ENCODE peak calls at places on chromosome 5, in seven cellular contexts. One of them, this sample, is unnamed.

GRCh38 chr5:142777108-142777507 is 6.9 kb downstream of the ARHGAP26 start:
- DNase-seq in AG04450: no peak
- DNase-seq in HFF-Myc: no peak
- DNase-seq in fibroblast of pulmonary artery: no peak
- DNase-seq in heart left ventricle: no peak
- DNase-seq in RWPE1: no peak
- DNase-seq in AG10803: no peak
- DNase-seq in this sample: no peak

GRCh38 chr5:132019857-132020555 is 8.5 kb upstream of the ACSL6 start:
- DNase-seq in AG04450: no peak
- DNase-seq in heart left ventricle: no peak
- DNase-seq in fibroblast of pulmonary artery: no peak
- DNase-seq in HFF-Myc: no peak
- DNase-seq in AG10803: no peak
- DNase-seq in RWPE1: no peak
- DNase-seq in this sample: no peak

GRCh38 chr5:79560774-79561524 is 47.0 kb upstream of the HOMER1 start:
- DNase-seq in fibroblast of pulmonary artery: peak; percentile 46
- DNase-seq in heart left ventricle: no peak
- DNase-seq in AG04450: no peak
- DNase-seq in AG10803: peak; percentile 63
- DNase-seq in RWPE1: peak; percentile 31
- DNase-seq in HFF-Myc: no peak
- DNase-seq in this sample: no peak

GRCh38 chr5:142313275-142313674 is 11.5 kb downstream of the SPRY4 start:
- DNase-seq in HFF-Myc: no peak
- DNase-seq in fibroblast of pulmonary artery: no peak
- DNase-seq in heart left ventricle: no peak
- DNase-seq in RWPE1: no peak
- DNase-seq in AG10803: no peak
- DNase-seq in AG04450: no peak
- DNase-seq in this sample: no peak

GRCh38 chr5:176361437-176362097 is at the start of gene KIAA1191:
- DNase-seq in HFF-Myc: peak; percentile 56
- DNase-seq in fibroblast of pulmonary artery: peak; percentile 90
- DNase-seq in heart left ventricle: peak; percentile 96
- DNase-seq in RWPE1: peak; percentile 92
- DNase-seq in AG10803: peak; percentile 89
- DNase-seq in AG04450: peak; percentile 63
- DNase-seq in this sample: peak; percentile 91

GRCh38 chr5:6462671-6463070 is 14.0 kb downstream of the UBE2QL1 start:
- DNase-seq in AG04450: no peak
- DNase-seq in fibroblast of pulmonary artery: no peak
- DNase-seq in HFF-Myc: no peak
- DNase-seq in AG10803: no peak
- DNase-seq in heart left ventricle: no peak
- DNase-seq in RWPE1: no peak
- DNase-seq in this sample: no peak

GRCh38 chr5:131384616-131385214 is 120.9 kb downstream of the CDC42SE2 start:
- DNase-seq in RWPE1: no peak
- DNase-seq in HFF-Myc: no peak
- DNase-seq in fibroblast of pulmonary artery: no peak
- DNase-seq in AG10803: no peak
- DNase-seq in heart left ventricle: no peak
- DNase-seq in AG04450: no peak
- DNase-seq in this sample: no peak

GRCh38 chr5:139747583-139748504 is 47.8 kb upstream of the PSD2 start:
- DNase-seq in heart left ventricle: peak; percentile 56
- DNase-seq in RWPE1: no peak
- DNase-seq in AG04450: no peak
- DNase-seq in HFF-Myc: no peak
- DNase-seq in fibroblast of pulmonary artery: no peak
- DNase-seq in AG10803: peak; percentile 45
- DNase-seq in this sample: no peak

GRCh38 chr5:126398791-126399190 is 24.4 kb upstream of the GRAMD2B start:
- DNase-seq in fibroblast of pulmonary artery: no peak
- DNase-seq in RWPE1: no peak
- DNase-seq in AG10803: peak; percentile 45
- DNase-seq in AG04450: no peak
- DNase-seq in heart left ventricle: no peak
- DNase-seq in HFF-Myc: no peak
- DNase-seq in this sample: no peak

DNA sequence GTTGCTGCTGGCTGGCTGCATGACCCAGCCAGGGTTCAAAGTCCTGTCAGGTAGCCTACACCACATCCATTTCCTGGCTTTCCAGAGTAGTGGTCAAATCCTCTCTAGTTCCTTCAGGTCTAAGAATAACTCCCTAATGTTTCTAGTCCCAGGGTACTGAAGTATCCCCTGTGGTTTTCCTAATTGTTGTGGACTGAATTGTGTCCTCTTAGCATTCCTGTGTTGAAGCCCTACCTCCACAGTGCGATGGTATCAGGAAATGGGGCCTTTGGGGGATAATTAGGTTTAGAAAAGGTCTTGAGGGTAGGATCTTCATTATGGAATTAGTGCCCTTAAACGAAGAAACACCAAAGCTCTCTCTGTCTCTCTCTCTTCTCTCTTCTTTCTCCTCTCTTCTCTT is 191.8 kb upstream of the CCNG1 start:
- DNase-seq in heart left ventricle: no peak
- DNase-seq in AG10803: no peak
- DNase-seq in HFF-Myc: no peak
- DNase-seq in fibroblast of pulmonary artery: no peak
- DNase-seq in RWPE1: no peak
- DNase-seq in AG04450: no peak
- DNase-seq in this sample: no peak
- TF ChIP-seq CTCF in heart left ventricle: no peak
- TF ChIP-seq CTCF in AG10803: no peak
- TF ChIP-seq CTCF in HFF-Myc: no peak
- TF ChIP-seq CTCF in fibroblast of pulmonary artery: no peak
- TF ChIP-seq CTCF in RWPE1: no peak
- TF ChIP-seq CTCF in AG04450: no peak
- TF ChIP-seq CTCF in this sample: no peak

GRCh38 chr5:56813302-56813701 is 2.0 kb upstream of the MAP3K1 start:
- DNase-seq in fibroblast of pulmonary artery: no peak
- DNase-seq in AG10803: no peak
- DNase-seq in AG04450: no peak
- DNase-seq in heart left ventricle: no peak
- DNase-seq in RWPE1: no peak
- DNase-seq in HFF-Myc: no peak
- DNase-seq in this sample: no peak

GRCh38 chr5:56815657-56816545 is 552 bp downstream of the MAP3K1 start:
- DNase-seq in heart left ventricle: peak; percentile 48
- DNase-seq in fibroblast of pulmonary artery: peak; percentile 42
- DNase-seq in AG10803: peak; percentile 40
- DNase-seq in AG04450: no peak
- DNase-seq in RWPE1: peak; percentile 70
- DNase-seq in HFF-Myc: no peak
- DNase-seq in this sample: peak; percentile 47

GRCh38 chr5:56816546-56817081 is 1.3 kb downstream of the MAP3K1 start:
- DNase-seq in AG04450: no peak
- DNase-seq in AG10803: peak; percentile 52
- DNase-seq in RWPE1: peak; percentile 59
- DNase-seq in fibroblast of pulmonary artery: peak; percentile 49
- DNase-seq in heart left ventricle: peak; percentile 50
- DNase-seq in HFF-Myc: no peak
- DNase-seq in this sample: peak; percentile 66

GRCh38 chr5:56814361-56814962 is 887 bp upstream of the MAP3K1 start:
- DNase-seq in heart left ventricle: peak; percentile 43
- DNase-seq in fibroblast of pulmonary artery: no peak
- DNase-seq in HFF-Myc: no peak
- DNase-seq in AG10803: no peak
- DNase-seq in RWPE1: peak; percentile 15
- DNase-seq in AG04450: no peak
- DNase-seq in this sample: peak; percentile 27

DNA sequence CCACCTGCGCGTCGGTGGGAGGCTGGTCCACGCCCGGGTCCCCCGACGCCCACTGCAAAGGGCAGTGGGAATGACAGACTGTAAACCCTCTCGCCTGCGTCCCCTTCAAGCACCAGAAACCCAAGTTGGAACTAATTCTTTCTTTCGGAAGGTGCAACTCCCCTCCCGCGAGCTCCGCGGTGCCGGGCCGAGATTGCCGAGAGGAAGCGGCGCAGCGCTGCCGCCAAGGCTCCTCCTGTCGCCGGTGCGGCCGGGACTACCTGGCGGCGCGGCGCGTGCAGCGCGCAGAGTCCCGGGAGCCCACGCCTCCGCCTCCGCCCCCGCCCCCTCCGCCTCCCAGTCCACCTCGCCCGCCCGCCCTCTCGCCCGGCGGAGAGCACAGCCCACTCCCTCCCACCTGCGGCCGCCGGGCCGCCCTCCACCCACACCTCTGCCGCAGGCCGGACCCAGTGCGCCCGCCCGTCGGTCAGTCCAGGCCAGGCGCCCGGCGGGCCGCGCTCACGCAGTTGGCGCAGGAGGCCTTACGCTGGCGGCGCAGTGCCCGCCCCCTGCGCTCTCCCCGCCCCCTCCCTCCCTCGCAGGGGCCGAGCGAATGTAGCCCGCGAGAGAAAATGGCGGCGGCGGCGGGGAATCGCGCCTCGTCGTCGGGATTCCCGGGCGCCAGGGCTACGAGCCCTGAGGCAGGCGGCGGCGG is at the start of gene MAP3K1:
- DNase-seq in fibroblast of pulmonary artery: peak; percentile 74
- DNase-seq in AG04450: no peak
- DNase-seq in RWPE1: peak; percentile 89
- DNase-seq in heart left ventricle: peak; percentile 83
- DNase-seq in AG10803: peak; percentile 54
- DNase-seq in HFF-Myc: peak; percentile 27
- DNase-seq in this sample: peak; percentile 89
- TF ChIP-seq CTCF in fibroblast of pulmonary artery: no peak
- TF ChIP-seq CTCF in AG04450: no peak
- TF ChIP-seq CTCF in RWPE1: no peak
- TF ChIP-seq CTCF in heart left ventricle: no peak
- TF ChIP-seq CTCF in AG10803: no peak
- TF ChIP-seq CTCF in HFF-Myc: no peak
- TF ChIP-seq CTCF in this sample: no peak

GRCh38 chr5:61139931-61140330 is 22.3 kb downstream of the SMIM15 start:
- DNase-seq in heart left ventricle: no peak
- DNase-seq in AG04450: no peak
- DNase-seq in fibroblast of pulmonary artery: no peak
- DNase-seq in HFF-Myc: no peak
- DNase-seq in AG10803: no peak
- DNase-seq in RWPE1: no peak
- DNase-seq in this sample: no peak

GRCh38 chr5:61139094-61139873 is 23.0 kb downstream of the SMIM15 start:
- DNase-seq in AG10803: no peak
- DNase-seq in heart left ventricle: no peak
- DNase-seq in AG04450: no peak
- DNase-seq in fibroblast of pulmonary artery: peak; percentile 15
- DNase-seq in RWPE1: no peak
- DNase-seq in HFF-Myc: no peak
- DNase-seq in this sample: no peak
- TF ChIP-seq CTCF in AG10803: peak; percentile 32
- TF ChIP-seq CTCF in heart left ventricle: no peak
- TF ChIP-seq CTCF in AG04450: peak; percentile 36
- TF ChIP-seq CTCF in fibroblast of pulmonary artery: peak; percentile 46
- TF ChIP-seq CTCF in RWPE1: no peak
- TF ChIP-seq CTCF in HFF-Myc: peak; percentile 37
- TF ChIP-seq CTCF in this sample: no peak

GRCh38 chr5:64347308-64347707 is 158.5 kb upstream of the RGS7BP start:
- DNase-seq in HFF-Myc: no peak
- DNase-seq in RWPE1: peak; percentile 4
- DNase-seq in heart left ventricle: no peak
- DNase-seq in fibroblast of pulmonary artery: peak; percentile 6
- DNase-seq in AG04450: no peak
- DNase-seq in AG10803: no peak
- DNase-seq in this sample: no peak
- TF ChIP-seq CTCF in HFF-Myc: no peak
- TF ChIP-seq CTCF in RWPE1: no peak
- TF ChIP-seq CTCF in heart left ventricle: no peak
- TF ChIP-seq CTCF in fibroblast of pulmonary artery: no peak
- TF ChIP-seq CTCF in AG04450: no peak
- TF ChIP-seq CTCF in AG10803: no peak
- TF ChIP-seq CTCF in this sample: no peak

DNA sequence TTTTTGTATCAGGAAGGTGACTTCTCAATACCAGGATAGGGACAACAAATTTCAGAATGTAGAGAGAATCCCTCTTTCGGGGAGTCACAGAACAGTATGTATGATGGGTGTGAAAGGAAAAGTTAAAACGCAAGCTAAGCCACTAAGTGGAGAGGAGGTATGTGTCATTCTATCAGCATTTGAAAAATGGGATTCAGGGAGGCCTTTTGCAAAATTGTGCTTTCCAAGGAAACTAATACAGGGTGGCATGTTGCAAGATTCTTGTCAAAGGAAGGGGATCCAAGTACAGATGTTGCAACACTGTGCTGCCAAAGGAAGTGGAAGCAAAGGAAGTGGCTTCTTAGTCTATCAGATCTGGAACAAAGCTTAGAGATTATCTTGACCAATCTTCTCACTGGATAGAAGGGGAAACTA is 12.6 kb upstream of the TNIP1 start:
- DNase-seq in HFF-Myc: no peak
- DNase-seq in AG10803: peak; percentile 98
- DNase-seq in heart left ventricle: no peak
- DNase-seq in fibroblast of pulmonary artery: peak; percentile 96
- DNase-seq in AG04450: no peak
- DNase-seq in RWPE1: peak; percentile 94
- DNase-seq in this sample: no peak
- TF ChIP-seq CTCF in HFF-Myc: no peak
- TF ChIP-seq CTCF in AG10803: peak; percentile 59
- TF ChIP-seq CTCF in heart left ventricle: no peak
- TF ChIP-seq CTCF in fibroblast of pulmonary artery: no peak
- TF ChIP-seq CTCF in AG04450: no peak
- TF ChIP-seq CTCF in RWPE1: no peak
- TF ChIP-seq CTCF in this sample: no peak

DNA sequence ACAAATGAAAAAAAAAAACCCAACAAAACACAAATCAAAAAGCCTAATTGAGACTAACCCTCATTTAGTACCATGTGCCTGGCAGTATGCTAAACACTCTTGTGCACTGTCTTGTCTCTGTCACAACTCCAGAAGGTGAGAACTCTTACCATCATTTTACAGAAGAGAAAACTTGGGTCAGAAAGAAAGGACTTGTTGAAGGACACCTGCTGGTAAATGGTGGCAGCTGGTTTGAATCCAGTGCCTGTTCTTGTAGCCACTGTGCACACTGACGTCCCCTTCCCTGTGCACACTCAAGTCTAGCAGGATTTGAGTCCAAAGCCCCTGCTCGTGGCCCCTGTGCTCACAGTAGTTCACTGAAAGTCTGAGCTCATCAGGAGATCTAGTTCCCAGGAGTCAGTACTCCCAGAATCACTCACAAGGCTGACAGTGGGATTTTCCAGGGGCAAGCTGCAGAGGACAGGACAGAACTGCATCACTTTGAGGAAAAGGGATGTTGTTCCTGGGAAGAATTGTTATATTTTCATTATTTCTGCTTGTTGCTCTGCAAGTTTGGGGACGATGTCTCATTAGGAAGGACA is 43.0 kb upstream of the HSD17B4 start:
- DNase-seq in AG04450: no peak
- DNase-seq in heart left ventricle: no peak
- DNase-seq in fibroblast of pulmonary artery: no peak
- DNase-seq in AG10803: no peak
- DNase-seq in HFF-Myc: no peak
- DNase-seq in RWPE1: no peak
- DNase-seq in this sample: no peak
- TF ChIP-seq CTCF in AG04450: no peak
- TF ChIP-seq CTCF in heart left ventricle: no peak
- TF ChIP-seq CTCF in fibroblast of pulmonary artery: no peak
- TF ChIP-seq CTCF in AG10803: peak; percentile 3
- TF ChIP-seq CTCF in HFF-Myc: no peak
- TF ChIP-seq CTCF in RWPE1: no peak
- TF ChIP-seq CTCF in this sample: no peak